ENCODE peak calls at places on chromosomes 2 and 18, in five cellular contexts. One of them, this sample, is unnamed.

GRCh38 chr2:24831216-24831615 is 38.0 kb downstream of the CENPO start:
- DNase-seq in lower leg skin: no peak
- DNase-seq in stimulated activated CD8-positive, alpha-beta memory T cell treated with anti-CD3 and anti-CD28 coated beads, Interleukin-7, amount 100 ng/mL, for 1 hour: no peak
- DNase-seq in fibroblast of pulmonary artery: no peak
- DNase-seq in CD8-positive, alpha-beta T cell: no peak
- DNase-seq in this sample: no peak

GRCh38 chr18:58117685-58118403 is 73.8 kb downstream of the NEDD4L start:
- DNase-seq in lower leg skin: no peak
- DNase-seq in stimulated activated CD8-positive, alpha-beta memory T cell treated with anti-CD3 and anti-CD28 coated beads, Interleukin-7, amount 100 ng/mL, for 1 hour: no peak
- DNase-seq in fibroblast of pulmonary artery: peak
- DNase-seq in CD8-positive, alpha-beta T cell: no peak
- DNase-seq in this sample: peak

GRCh38 chr2:43055985-43056384 is 170.4 kb downstream of the ZFP36L2 start:
- DNase-seq in lower leg skin: no peak
- DNase-seq in stimulated activated CD8-positive, alpha-beta memory T cell treated with anti-CD3 and anti-CD28 coated beads, Interleukin-7, amount 100 ng/mL, for 1 hour: no peak
- DNase-seq in fibroblast of pulmonary artery: no peak
- DNase-seq in CD8-positive, alpha-beta T cell: no peak
- DNase-seq in this sample: no peak

GRCh38 chr18:8937695-8938094 is 164.8 kb upstream of the NDUFV2 start:
- DNase-seq in lower leg skin: no peak
- DNase-seq in stimulated activated CD8-positive, alpha-beta memory T cell treated with anti-CD3 and anti-CD28 coated beads, Interleukin-7, amount 100 ng/mL, for 1 hour: no peak
- DNase-seq in fibroblast of pulmonary artery: no peak
- DNase-seq in CD8-positive, alpha-beta T cell: no peak
- DNase-seq in this sample: no peak

GRCh38 chr2:222300725-222301295 is 2.0 kb upstream of the PAX3 start:
- DNase-seq in lower leg skin: no peak
- DNase-seq in stimulated activated CD8-positive, alpha-beta memory T cell treated with anti-CD3 and anti-CD28 coated beads, Interleukin-7, amount 100 ng/mL, for 1 hour: no peak
- DNase-seq in fibroblast of pulmonary artery: no peak
- DNase-seq in CD8-positive, alpha-beta T cell: no peak
- DNase-seq in this sample: no peak

GRCh38 chr2:131413148-131413747 is 49.3 kb upstream of the RAB6D start:
- DNase-seq in lower leg skin: no peak
- DNase-seq in stimulated activated CD8-positive, alpha-beta memory T cell treated with anti-CD3 and anti-CD28 coated beads, Interleukin-7, amount 100 ng/mL, for 1 hour: no peak
- DNase-seq in fibroblast of pulmonary artery: peak
- DNase-seq in CD8-positive, alpha-beta T cell: no peak
- DNase-seq in this sample: peak

GRCh38 chr2:171908235-171908634 is 14.0 kb upstream of the HAT1 start:
- DNase-seq in lower leg skin: no peak
- DNase-seq in stimulated activated CD8-positive, alpha-beta memory T cell treated with anti-CD3 and anti-CD28 coated beads, Interleukin-7, amount 100 ng/mL, for 1 hour: no peak
- DNase-seq in fibroblast of pulmonary artery: no peak
- DNase-seq in CD8-positive, alpha-beta T cell: no peak
- DNase-seq in this sample: no peak

GRCh38 chr2:160916300-160916699 is 243.9 kb upstream of the TANK start:
- DNase-seq in lower leg skin: no peak
- DNase-seq in stimulated activated CD8-positive, alpha-beta memory T cell treated with anti-CD3 and anti-CD28 coated beads, Interleukin-7, amount 100 ng/mL, for 1 hour: no peak
- DNase-seq in fibroblast of pulmonary artery: no peak
- DNase-seq in CD8-positive, alpha-beta T cell: no peak
- DNase-seq in this sample: no peak

GRCh38 chr2:12918841-12919445 is 202.2 kb downstream of the TRIB2 start:
- DNase-seq in lower leg skin: peak
- DNase-seq in stimulated activated CD8-positive, alpha-beta memory T cell treated with anti-CD3 and anti-CD28 coated beads, Interleukin-7, amount 100 ng/mL, for 1 hour: no peak
- DNase-seq in fibroblast of pulmonary artery: peak
- DNase-seq in CD8-positive, alpha-beta T cell: no peak
- DNase-seq in this sample: peak

GRCh38 chr2:113977660-113978523 is 88.0 kb downstream of the ACTR3 start:
- DNase-seq in lower leg skin: no peak
- DNase-seq in stimulated activated CD8-positive, alpha-beta memory T cell treated with anti-CD3 and anti-CD28 coated beads, Interleukin-7, amount 100 ng/mL, for 1 hour: no peak
- DNase-seq in fibroblast of pulmonary artery: peak
- DNase-seq in CD8-positive, alpha-beta T cell: no peak
- DNase-seq in this sample: peak

GRCh38 chr18:48949051-48949605 is 1.6 kb downstream of the SMAD7 start:
- DNase-seq in lower leg skin: no peak
- DNase-seq in stimulated activated CD8-positive, alpha-beta memory T cell treated with anti-CD3 and anti-CD28 coated beads, Interleukin-7, amount 100 ng/mL, for 1 hour: no peak
- DNase-seq in fibroblast of pulmonary artery: peak
- DNase-seq in CD8-positive, alpha-beta T cell: no peak
- DNase-seq in this sample: peak

GRCh38 chr18:13112982-13113381 is 105.6 kb upstream of the LDLRAD4 start:
- DNase-seq in lower leg skin: no peak
- DNase-seq in stimulated activated CD8-positive, alpha-beta memory T cell treated with anti-CD3 and anti-CD28 coated beads, Interleukin-7, amount 100 ng/mL, for 1 hour: no peak
- DNase-seq in fibroblast of pulmonary artery: peak
- DNase-seq in CD8-positive, alpha-beta T cell: no peak
- DNase-seq in this sample: peak

GRCh38 chr2:43018179-43019024 is 208.0 kb downstream of the ZFP36L2 start:
- DNase-seq in lower leg skin: peak
- DNase-seq in stimulated activated CD8-positive, alpha-beta memory T cell treated with anti-CD3 and anti-CD28 coated beads, Interleukin-7, amount 100 ng/mL, for 1 hour: no peak
- DNase-seq in fibroblast of pulmonary artery: peak
- DNase-seq in CD8-positive, alpha-beta T cell: no peak
- DNase-seq in this sample: no peak

GRCh38 chr2:172856561-172856960 is 120.9 kb downstream of the RAPGEF4 start:
- DNase-seq in lower leg skin: no peak
- DNase-seq in stimulated activated CD8-positive, alpha-beta memory T cell treated with anti-CD3 and anti-CD28 coated beads, Interleukin-7, amount 100 ng/mL, for 1 hour: no peak
- DNase-seq in fibroblast of pulmonary artery: peak
- DNase-seq in CD8-positive, alpha-beta T cell: no peak
- DNase-seq in this sample: no peak

GRCh38 chr2:95073856-95074662 is 47.5 kb downstream of the MRPS5 start:
- DNase-seq in lower leg skin: no peak
- DNase-seq in stimulated activated CD8-positive, alpha-beta memory T cell treated with anti-CD3 and anti-CD28 coated beads, Interleukin-7, amount 100 ng/mL, for 1 hour: no peak
- DNase-seq in fibroblast of pulmonary artery: no peak
- DNase-seq in CD8-positive, alpha-beta T cell: no peak
- DNase-seq in this sample: no peak

GRCh38 chr2:68824831-68825230 is 46.4 kb downstream of the BMP10 start:
- DNase-seq in lower leg skin: no peak
- DNase-seq in stimulated activated CD8-positive, alpha-beta memory T cell treated with anti-CD3 and anti-CD28 coated beads, Interleukin-7, amount 100 ng/mL, for 1 hour: no peak
- DNase-seq in fibroblast of pulmonary artery: peak
- DNase-seq in CD8-positive, alpha-beta T cell: no peak
- DNase-seq in this sample: peak

GRCh38 chr2:37585982-37586621 is 85.3 kb downstream of the CDC42EP3 start:
- DNase-seq in lower leg skin: peak
- DNase-seq in stimulated activated CD8-positive, alpha-beta memory T cell treated with anti-CD3 and anti-CD28 coated beads, Interleukin-7, amount 100 ng/mL, for 1 hour: no peak
- DNase-seq in fibroblast of pulmonary artery: peak
- DNase-seq in CD8-positive, alpha-beta T cell: peak
- DNase-seq in this sample: peak

GRCh38 chr2:64869126-64869525 is 120.1 kb upstream of the SLC1A4 start:
- DNase-seq in lower leg skin: no peak
- DNase-seq in stimulated activated CD8-positive, alpha-beta memory T cell treated with anti-CD3 and anti-CD28 coated beads, Interleukin-7, amount 100 ng/mL, for 1 hour: no peak
- DNase-seq in fibroblast of pulmonary artery: no peak
- DNase-seq in CD8-positive, alpha-beta T cell: no peak
- DNase-seq in this sample: no peak

GRCh38 chr2:73223821-73224220 is 9.2 kb downstream of the PRADC1 start:
- DNase-seq in lower leg skin: no peak
- DNase-seq in stimulated activated CD8-positive, alpha-beta memory T cell treated with anti-CD3 and anti-CD28 coated beads, Interleukin-7, amount 100 ng/mL, for 1 hour: no peak
- DNase-seq in fibroblast of pulmonary artery: no peak
- DNase-seq in CD8-positive, alpha-beta T cell: no peak
- DNase-seq in this sample: no peak

GRCh38 chr2:215428060-215428910 is 7.6 kb downstream of the FN1 start:
- DNase-seq in lower leg skin: no peak
- DNase-seq in stimulated activated CD8-positive, alpha-beta memory T cell treated with anti-CD3 and anti-CD28 coated beads, Interleukin-7, amount 100 ng/mL, for 1 hour: no peak
- DNase-seq in fibroblast of pulmonary artery: peak
- DNase-seq in CD8-positive, alpha-beta T cell: no peak
- DNase-seq in this sample: peak

GRCh38 chr2:182509-183122 is 81.2 kb downstream of the SH3YL1 start:
- DNase-seq in lower leg skin: no peak
- DNase-seq in stimulated activated CD8-positive, alpha-beta memory T cell treated with anti-CD3 and anti-CD28 coated beads, Interleukin-7, amount 100 ng/mL, for 1 hour: no peak
- DNase-seq in fibroblast of pulmonary artery: no peak
- DNase-seq in CD8-positive, alpha-beta T cell: no peak
- DNase-seq in this sample: no peak

GRCh38 chr2:67039058-67039457 is 358.1 kb upstream of the ETAA1 start:
- DNase-seq in lower leg skin: no peak
- DNase-seq in stimulated activated CD8-positive, alpha-beta memory T cell treated with anti-CD3 and anti-CD28 coated beads, Interleukin-7, amount 100 ng/mL, for 1 hour: no peak
- DNase-seq in fibroblast of pulmonary artery: no peak
- DNase-seq in CD8-positive, alpha-beta T cell: no peak
- DNase-seq in this sample: no peak

GRCh38 chr18:36770315-36770946 is 58.4 kb downstream of the TPGS2 start:
- DNase-seq in lower leg skin: no peak
- DNase-seq in stimulated activated CD8-positive, alpha-beta memory T cell treated with anti-CD3 and anti-CD28 coated beads, Interleukin-7, amount 100 ng/mL, for 1 hour: no peak
- DNase-seq in fibroblast of pulmonary artery: no peak
- DNase-seq in CD8-positive, alpha-beta T cell: no peak
- DNase-seq in this sample: no peak

GRCh38 chr2:181025004-181025403 is 44.6 kb downstream of the UBE2E3 start:
- DNase-seq in lower leg skin: no peak
- DNase-seq in stimulated activated CD8-positive, alpha-beta memory T cell treated with anti-CD3 and anti-CD28 coated beads, Interleukin-7, amount 100 ng/mL, for 1 hour: no peak
- DNase-seq in fibroblast of pulmonary artery: peak
- DNase-seq in CD8-positive, alpha-beta T cell: no peak
- DNase-seq in this sample: peak

GRCh38 chr18:45836242-45837215 is 11.1 kb downstream of the SIGLEC15 start:
- DNase-seq in lower leg skin: no peak
- DNase-seq in stimulated activated CD8-positive, alpha-beta memory T cell treated with anti-CD3 and anti-CD28 coated beads, Interleukin-7, amount 100 ng/mL, for 1 hour: no peak
- DNase-seq in fibroblast of pulmonary artery: no peak
- DNase-seq in CD8-positive, alpha-beta T cell: no peak
- DNase-seq in this sample: no peak

GRCh38 chr2:157751462-157752058 is 122.9 kb upstream of the ACVR1C start:
- DNase-seq in lower leg skin: no peak
- DNase-seq in stimulated activated CD8-positive, alpha-beta memory T cell treated with anti-CD3 and anti-CD28 coated beads, Interleukin-7, amount 100 ng/mL, for 1 hour: no peak
- DNase-seq in fibroblast of pulmonary artery: no peak
- DNase-seq in CD8-positive, alpha-beta T cell: no peak
- DNase-seq in this sample: peak

GRCh38 chr2:122830157-122830556 is 1074.7 kb downstream of the TSN start:
- DNase-seq in lower leg skin: no peak
- DNase-seq in stimulated activated CD8-positive, alpha-beta memory T cell treated with anti-CD3 and anti-CD28 coated beads, Interleukin-7, amount 100 ng/mL, for 1 hour: no peak
- DNase-seq in fibroblast of pulmonary artery: no peak
- DNase-seq in CD8-positive, alpha-beta T cell: no peak
- DNase-seq in this sample: no peak

GRCh38 chr2:20210462-20210861 is 14.5 kb downstream of the SDC1 start:
- DNase-seq in lower leg skin: no peak
- DNase-seq in stimulated activated CD8-positive, alpha-beta memory T cell treated with anti-CD3 and anti-CD28 coated beads, Interleukin-7, amount 100 ng/mL, for 1 hour: no peak
- DNase-seq in fibroblast of pulmonary artery: no peak
- DNase-seq in CD8-positive, alpha-beta T cell: no peak
- DNase-seq in this sample: no peak

GRCh38 chr2:207428573-207428972 is 101.2 kb upstream of the CREB1 start:
- DNase-seq in lower leg skin: no peak
- DNase-seq in stimulated activated CD8-positive, alpha-beta memory T cell treated with anti-CD3 and anti-CD28 coated beads, Interleukin-7, amount 100 ng/mL, for 1 hour: no peak
- DNase-seq in fibroblast of pulmonary artery: no peak
- DNase-seq in CD8-positive, alpha-beta T cell: no peak
- DNase-seq in this sample: no peak

GRCh38 chr2:159106105-159106504 is 137.7 kb downstream of the TANC1 start:
- DNase-seq in lower leg skin: no peak
- DNase-seq in stimulated activated CD8-positive, alpha-beta memory T cell treated with anti-CD3 and anti-CD28 coated beads, Interleukin-7, amount 100 ng/mL, for 1 hour: no peak
- DNase-seq in fibroblast of pulmonary artery: peak
- DNase-seq in CD8-positive, alpha-beta T cell: no peak
- DNase-seq in this sample: peak

GRCh38 chr18:11167778-11168177 is 18.4 kb upstream of the PIEZO2 start:
- DNase-seq in lower leg skin: no peak
- DNase-seq in stimulated activated CD8-positive, alpha-beta memory T cell treated with anti-CD3 and anti-CD28 coated beads, Interleukin-7, amount 100 ng/mL, for 1 hour: no peak
- DNase-seq in fibroblast of pulmonary artery: peak
- DNase-seq in CD8-positive, alpha-beta T cell: no peak
- DNase-seq in this sample: no peak

GRCh38 chr2:78979380-78980238 is 45.9 kb upstream of the REG3G start:
- DNase-seq in lower leg skin: no peak
- DNase-seq in stimulated activated CD8-positive, alpha-beta memory T cell treated with anti-CD3 and anti-CD28 coated beads, Interleukin-7, amount 100 ng/mL, for 1 hour: no peak
- DNase-seq in fibroblast of pulmonary artery: peak
- DNase-seq in CD8-positive, alpha-beta T cell: no peak
- DNase-seq in this sample: peak

GRCh38 chr2:81050580-81050979 is 746.0 kb upstream of the LRRTM1 start:
- DNase-seq in lower leg skin: no peak
- DNase-seq in stimulated activated CD8-positive, alpha-beta memory T cell treated with anti-CD3 and anti-CD28 coated beads, Interleukin-7, amount 100 ng/mL, for 1 hour: no peak
- DNase-seq in fibroblast of pulmonary artery: no peak
- DNase-seq in CD8-positive, alpha-beta T cell: no peak
- DNase-seq in this sample: no peak